ENCODE peak calls at places on chromosomes 5 and 9, in four cellular contexts. N is activated naive CD4-positive, alpha-beta T cell treated with Interleukin-2 at 50 U/mL for 16 hours; M is AG08396; C is NCI-H1436. S is an unnamed sample.

GRCh38 chr9:91991621-91992435 is 41.8 kb upstream of the ROR2 start:
- DNase-seq in N (no peak), M (peak), C (no peak), S (no peak)

GRCh38 chr5:139100825-139101224 is 97.3 kb downstream of the SIL1 start:
- DNase-seq in N (no peak), M (no peak), C (no peak), S (no peak)

GRCh38 chr5:58890265-58890664 is 307.4 kb downstream of the RAB3C start:
- DNase-seq in N (no peak), M (no peak), C (no peak), S (no peak)

GRCh38 chr9:112764837-112765236 is 14.3 kb downstream of the SNX30 start:
- DNase-seq in N (no peak), M (no peak), C (peak), S (peak)

GRCh38 chr5:93954421-93955069 is 213.1 kb upstream of the POU5F2 start:
- DNase-seq in N (no peak), M (no peak), C (no peak), S (no peak)

GRCh38 chr9:129173296-129174101 is 4.6 kb downstream of the IER5L start:
- DNase-seq in N (no peak), M (no peak), C (no peak), S (no peak)

GRCh38 chr9:33687779-33688178 is 107.6 kb upstream of the PRSS3 start:
- DNase-seq in N (no peak), M (no peak), C (no peak), S (no peak)

GRCh38 chr9:98597372-98597771 is 111.4 kb downstream of the GABBR2 start:
- DNase-seq in N (no peak), M (no peak), C (no peak), S (no peak)

GRCh38 chr5:80125962-80126480 is 90.9 kb downstream of the THBS4 start:
- DNase-seq in N (no peak), M (peak), C (no peak), S (no peak)

GRCh38 chr5:59609501-59610265 is 283.8 kb downstream of the PDE4D start:
- DNase-seq in N (no peak), M (no peak), C (no peak), S (no peak)

GRCh38 chr5:108061941-108062340 is 320.0 kb downstream of the FBXL17 start:
- DNase-seq in N (no peak), M (no peak), C (no peak), S (no peak)

GRCh38 chr5:56951131-56951945 is 585 bp downstream of the MIER3 start:
- DNase-seq in N (peak), M (peak), C (no peak), S (no peak)

GRCh38 chr5:153753645-153754432 is 263.4 kb downstream of the GRIA1 start:
- DNase-seq in N (no peak), M (no peak), C (no peak), S (no peak)

GRCh38 chr9:132873403-132873802 is 4.7 kb downstream of the AK8 start:
- DNase-seq in N (peak), M (no peak), C (no peak), S (no peak)

GRCh38 chr5:113825143-113825542 is 311.6 kb downstream of the YTHDC2 start:
- DNase-seq in N (no peak), M (no peak), C (no peak), S (no peak)

GRCh38 chr9:24189986-24190385 is 355.7 kb downstream of the IZUMO3 start:
- DNase-seq in N (no peak), M (no peak), C (no peak), S (no peak)

GRCh38 chr9:130265431-130266235 is at the start of gene HMCN2:
- DNase-seq in N (no peak), M (no peak), C (no peak), S (no peak)

GRCh38 chr9:107733530-107733907 is 243.9 kb upstream of the KLF4 start:
- DNase-seq in N (no peak), M (peak), C (no peak), S (no peak)

GRCh38 chr9:103552712-103553111 is 541.4 kb upstream of the SMC2 start:
- DNase-seq in N (no peak), M (no peak), C (no peak), S (no peak)